ENCODE peak calls at places on chromosomes 1 and 21, in seven cellular contexts. A is activated effector memory CD4-positive, alpha-beta T cell treated with Interleukin-2 at 50 U/mL for 16 hours; L is NCI-H1092 treated with DMSO at 0.1 percent for 48 hours; E is AG09309; T is left cardiac atrium; B is activated CD4-positive, CD25-positive, alpha-beta regulatory T cell treated with anti-CD3 and anti-CD28 coated beads, Interleukin-2, amount 50 U/mL, for 72 hours; Z is prostate gland. U is an unnamed sample.

GRCh38 chr1:240401721-240402120 is 210.2 kb downstream of the GREM2 start:
- DNase-seq in A (no peak), L (no peak), E (no peak), T (no peak), B (no peak), Z (no peak), U (no peak)

GRCh38 chr1:113905435-113905861 is 322 bp downstream of the DCLRE1B start:
- DNase-seq in A (no peak), L (peak), E (no peak), T (peak), B (no peak), Z (peak), U (no peak)

GRCh38 chr1:29670752-29671151 is 434.4 kb downstream of the PTPRU start:
- DNase-seq in A (no peak), L (no peak), E (no peak), T (no peak), B (no peak), Z (no peak), U (no peak)

GRCh38 chr1:19363526-19364152 is 51.5 kb downstream of the SLC66A1 start:
- DNase-seq in A (no peak), L (no peak), E (no peak), T (no peak), B (no peak), Z (no peak), U (no peak)

GRCh38 chr1:53246261-53247134 is 8.2 kb upstream of the MAGOH start:
- DNase-seq in A (no peak), L (no peak), E (peak), T (no peak), B (no peak), Z (no peak), U (no peak)

GRCh38 chr1:197103295-197103694 is 36.2 kb upstream of the F13B start:
- DNase-seq in A (no peak), L (no peak), E (no peak), T (no peak), B (no peak), Z (no peak), U (no peak)

GRCh38 chr1:1006305-1007159 is 6.6 kb upstream of the HES4 start:
- DNase-seq in A (no peak), L (no peak), E (no peak), T (no peak), B (no peak), Z (no peak), U (no peak)

GRCh38 chr21:34889537-34890257 is 159.4 kb downstream of the RUNX1 start:
- DNase-seq in A (peak), L (peak), E (no peak), T (peak), B (peak), Z (peak), U (peak)

GRCh38 chr1:29579821-29580425 is 343.6 kb downstream of the PTPRU start:
- DNase-seq in A (no peak), L (no peak), E (peak), T (no peak), B (no peak), Z (no peak), U (no peak)

GRCh38 chr1:20732071-20732587 is 374 bp downstream of the SH2D5 start:
- DNase-seq in A (peak), L (peak), E (no peak), T (peak), B (no peak), Z (peak), U (no peak)

GRCh38 chr1:3119748-3120524 is 50.9 kb downstream of the PRDM16 start:
- DNase-seq in A (no peak), L (no peak), E (no peak), T (no peak), B (no peak), Z (no peak), U (no peak)

GRCh38 chr1:9119745-9120144 is 9.2 kb downstream of the GPR157 start:
- DNase-seq in A (no peak), L (no peak), E (no peak), T (no peak), B (no peak), Z (no peak), U (no peak)

GRCh38 chr1:244052011-244052727 is 1.1 kb downstream of the ZBTB18 start:
- DNase-seq in A (no peak), L (peak), E (no peak), T (no peak), B (no peak), Z (no peak), U (no peak)

GRCh38 chr1:201740086-201740541 is 88.8 kb upstream of the IPO9 start:
- DNase-seq in A (no peak), L (no peak), E (no peak), T (no peak), B (no peak), Z (no peak), U (no peak)

GRCh38 chr1:16204634-16205332 is 7.7 kb downstream of the ARHGEF19 start:
- DNase-seq in A (peak), L (peak), E (no peak), T (no peak), B (no peak), Z (no peak), U (no peak)

GRCh38 chr1:216246577-216246976 is 176.7 kb downstream of the USH2A start:
- DNase-seq in A (no peak), L (no peak), E (no peak), T (no peak), B (no peak), Z (no peak), U (no peak)

GRCh38 chr1:38003261-38004250 is 1.8 kb downstream of the FHL3 start:
- DNase-seq in A (no peak), L (no peak), E (no peak), T (no peak), B (no peak), Z (no peak), U (no peak)

GRCh38 chr1:218351617-218352438 is 6.7 kb downstream of the TGFB2 start:
- DNase-seq in A (no peak), L (no peak), E (no peak), T (peak), B (no peak), Z (no peak), U (no peak)

GRCh38 chr1:43693371-43693770 is 14.0 kb upstream of the ST3GAL3 start:
- DNase-seq in A (no peak), L (no peak), E (no peak), T (no peak), B (no peak), Z (no peak), U (no peak)

GRCh38 chr1:92804721-92805169 is 19.8 kb upstream of the EVI5 start:
- DNase-seq in A (no peak), L (no peak), E (peak), T (peak), B (no peak), Z (peak), U (no peak)

GRCh38 chr1:107135466-107135865 is 5.4 kb upstream of the NTNG1 start:
- DNase-seq in A (no peak), L (no peak), E (no peak), T (no peak), B (no peak), Z (no peak), U (no peak)

GRCh38 chr21:36297938-36298572 is 21.9 kb upstream of the MORC3 start:
- DNase-seq in A (peak), L (no peak), E (no peak), T (peak), B (peak), Z (peak), U (no peak)

GRCh38 chr21:45383111-45383614 is 21.8 kb upstream of the COL18A1 start:
- DNase-seq in A (no peak), L (no peak), E (no peak), T (peak), B (no peak), Z (no peak), U (no peak)

GRCh38 chr1:2267862-2268261 is 39.7 kb downstream of the SKI start:
- DNase-seq in A (no peak), L (no peak), E (no peak), T (no peak), B (no peak), Z (no peak), U (no peak)

GRCh38 chr1:221435510-221435909 is 306.4 kb downstream of the DUSP10 start:
- DNase-seq in A (no peak), L (peak), E (no peak), T (no peak), B (no peak), Z (no peak), U (no peak)

GRCh38 chr21:27572681-27573080 is 605.8 kb upstream of the ADAMTS5 start:
- DNase-seq in A (no peak), L (no peak), E (peak), T (no peak), B (no peak), Z (no peak), U (no peak)

GRCh38 chr1:37575692-37576091 is 19.0 kb downstream of the DNALI1 start:
- DNase-seq in A (no peak), L (no peak), E (no peak), T (no peak), B (no peak), Z (no peak), U (no peak)

GRCh38 chr1:55239548-55239947 is 24.4 kb upstream of the USP24 start:
- DNase-seq in A (no peak), L (no peak), E (no peak), T (no peak), B (no peak), Z (no peak), U (no peak)

GRCh38 chr21:40516336-40516735 is 330.6 kb downstream of the DSCAM start:
- DNase-seq in A (no peak), L (no peak), E (no peak), T (peak), B (no peak), Z (no peak), U (no peak)

GRCh38 chr1:8343044-8343443 is 25.1 kb downstream of the SLC45A1 start:
- DNase-seq in A (no peak), L (no peak), E (no peak), T (no peak), B (no peak), Z (no peak), U (no peak)

GRCh38 chr1:236465959-236466303 is 57.9 kb upstream of the LGALS8 start:
- DNase-seq in A (no peak), L (no peak), E (no peak), T (no peak), B (no peak), Z (peak), U (no peak)

GRCh38 chr1:121558514-121558913 is 373.7 kb downstream of the SRGAP2C start:
- DNase-seq in A (no peak), L (no peak), E (peak), T (peak), B (no peak), Z (no peak), U (no peak)

GRCh38 chr1:1462318-1462966 is 9.1 kb upstream of the ATAD3B start:
- DNase-seq in A (no peak), L (no peak), E (no peak), T (peak), B (no peak), Z (peak), U (no peak)

GRCh38 chr1:1122078-1122811 is 6.4 kb upstream of the C1orf159 start:
- DNase-seq in A (peak), L (no peak), E (no peak), T (peak), B (peak), Z (peak), U (peak)

GRCh38 chr1:214441119-214441518 is 110.3 kb downstream of the PTPN14 start:
- DNase-seq in A (no peak), L (no peak), E (peak), T (no peak), B (no peak), Z (no peak), U (no peak)

GRCh38 chr1:156862602-156863599 is 2.2 kb downstream of the NTRK1 start:
- DNase-seq in A (no peak), L (no peak), E (no peak), T (no peak), B (no peak), Z (no peak), U (no peak)

U was measured in type B pancreatic cell.